ENCODE peak calls at places on chromosome 17, in eight cellular contexts. Y, U, V, P, A, J, M and G are unnamed samples.

GRCh38 chr17:12402963-12403622 is 262.6 kb upstream of the MYOCD start:
- DNase-seq in Y (peak), V (no peak), M (peak), A (peak), U (no peak), J (peak), P (no peak), G (no peak)

GRCh38 chr17:73071387-73071999 is 21.0 kb downstream of the SLC39A11 start:
- DNase-seq in M (peak), U (no peak), P (no peak), A (peak), J (no peak), V (no peak), Y (peak), G (no peak)

GRCh38 chr17:34981538-34982241 is 1.4 kb downstream of the LIG3 start:
- DNase-seq in V (no peak), A (peak), P (no peak), M (peak), U (no peak), J (no peak), Y (peak), G (no peak)

GRCh38 chr17:7330099-7331015 is 1.2 kb upstream of the NEURL4 start:
- DNase-seq in A (peak), V (peak), M (peak), U (peak), P (peak), Y (peak), J (peak), G (peak)

GRCh38 chr17:30369995-30370394 is 8.7 kb upstream of the CPD start:
- DNase-seq in P (no peak), A (peak), Y (no peak), M (no peak), V (no peak), J (no peak), U (no peak), G (no peak)

GRCh38 chr17:16418684-16419066 is 3.3 kb downstream of the TRPV2 start:
- DNase-seq in J (no peak), P (no peak), M (no peak), V (no peak), A (no peak), U (no peak), Y (no peak), G (no peak)

GRCh38 chr17:18961634-18962493 is 9.9 kb downstream of the SLC5A10 start:
- DNase-seq in P (no peak), Y (peak), V (no peak), A (peak), U (no peak), J (peak), M (no peak), G (no peak)

GRCh38 chr17:45949755-45950320 is 49.2 kb upstream of the STH start:
- DNase-seq in V (no peak), Y (no peak), P (no peak), U (no peak), A (no peak), M (no peak), J (no peak), G (no peak)

GRCh38 chr17:336110-337021 is 16.2 kb downstream of the RPH3AL start:
- DNase-seq in J (no peak), U (no peak), A (no peak), M (no peak), P (no peak), Y (no peak), V (peak), G (no peak)

GRCh38 chr17:40112718-40113109 is 9.1 kb upstream of the MSL1 start:
- DNase-seq in P (no peak), Y (no peak), U (no peak), A (no peak), J (no peak), M (no peak), V (no peak), G (no peak)

GRCh38 chr17:55089955-55090573 is 121.5 kb downstream of the STXBP4 start:
- DNase-seq in P (no peak), U (no peak), A (peak), Y (no peak), M (peak), V (no peak), J (peak), G (no peak)

GRCh38 chr17:20948984-20949777 is 93.6 kb downstream of the USP22 start:
- DNase-seq in V (no peak), Y (no peak), J (no peak), P (no peak), U (no peak), M (no peak), A (no peak), G (no peak)

GRCh38 chr17:50683434-50684287 is 24.1 kb downstream of the ANKRD40 start:
- DNase-seq in V (no peak), Y (no peak), U (no peak), A (no peak), M (no peak), J (no peak), P (no peak), G (no peak)

GRCh38 chr17:50682441-50682840 is 25.3 kb downstream of the ANKRD40 start:
- DNase-seq in J (no peak), A (no peak), P (no peak), Y (no peak), U (no peak), M (no peak), V (no peak), G (no peak)

GRCh38 chr17:50680126-50680525 is 27.6 kb downstream of the ANKRD40 start:
- DNase-seq in A (no peak), U (no peak), J (no peak), V (no peak), P (no peak), Y (no peak), M (no peak), G (no peak)

GRCh38 chr17:50682938-50683337 is 24.8 kb downstream of the ANKRD40 start:
- DNase-seq in M (no peak), V (no peak), Y (no peak), U (no peak), J (no peak), A (no peak), P (no peak), G (no peak)

GRCh38 chr17:50681260-50682200 is 26.2 kb downstream of the ANKRD40 start:
- DNase-seq in J (peak), U (peak), M (peak), A (peak), P (no peak), V (no peak), Y (peak), G (no peak)
- TF ChIP-seq CTCF in J (peak), U (peak), M (peak), A (peak), P (no peak), V (peak), Y (peak), G (peak)

DNA sequence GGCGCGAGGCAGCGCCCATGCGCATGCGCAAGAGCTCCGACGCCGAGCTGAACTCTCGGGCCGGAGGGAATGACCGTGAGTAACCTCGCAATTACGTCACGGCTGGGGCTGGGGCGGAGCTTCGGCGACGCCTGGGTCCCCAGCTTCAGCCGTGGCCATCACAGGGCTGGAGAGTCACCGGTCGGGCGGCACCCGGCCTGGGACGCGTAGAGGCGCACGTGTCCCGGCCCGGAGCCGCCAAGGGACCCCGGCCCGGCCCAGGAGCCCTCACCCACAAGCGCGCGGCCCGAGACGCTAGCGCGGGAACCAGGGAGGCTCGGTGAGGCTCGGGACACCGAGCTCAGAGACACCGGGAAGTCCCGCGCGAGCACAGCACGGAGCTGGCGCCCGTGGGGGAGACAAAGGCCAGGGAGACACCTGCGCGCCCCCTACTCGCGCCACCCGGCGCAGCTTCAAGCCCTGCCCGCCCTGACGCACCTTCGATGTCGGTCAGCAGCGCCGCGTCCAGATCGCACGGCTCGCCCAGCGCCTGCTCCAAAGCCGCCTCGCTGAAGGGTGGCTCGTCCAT is 452 bp downstream of the SREBF1 start:
- DNase-seq in P (peak), V (peak), U (peak), J (peak), M (peak), A (peak), Y (peak), G (peak)
- TF ChIP-seq CTCF in P (no peak), V (no peak), U (no peak), J (no peak), M (no peak), A (no peak), Y (no peak), G (no peak)

GRCh38 chr17:57566724-57567123 is 178.4 kb downstream of the CCDC182 start:
- DNase-seq in J (no peak), A (no peak), U (no peak), M (no peak), V (no peak), Y (no peak), P (no peak), G (no peak)

GRCh38 chr17:57569021-57569420 is 176.1 kb downstream of the CCDC182 start:
- DNase-seq in A (no peak), Y (no peak), P (no peak), V (no peak), J (no peak), U (no peak), M (no peak), G (no peak)

GRCh38 chr17:57568340-57568739 is 176.8 kb downstream of the CCDC182 start:
- DNase-seq in M (no peak), P (no peak), Y (no peak), U (no peak), J (no peak), A (no peak), V (no peak), G (no peak)

GRCh38 chr17:57565119-57565635 is 179.9 kb downstream of the CCDC182 start:
- DNase-seq in M (no peak), P (no peak), Y (no peak), A (no peak), J (no peak), U (no peak), V (no peak), G (no peak)

DNA sequence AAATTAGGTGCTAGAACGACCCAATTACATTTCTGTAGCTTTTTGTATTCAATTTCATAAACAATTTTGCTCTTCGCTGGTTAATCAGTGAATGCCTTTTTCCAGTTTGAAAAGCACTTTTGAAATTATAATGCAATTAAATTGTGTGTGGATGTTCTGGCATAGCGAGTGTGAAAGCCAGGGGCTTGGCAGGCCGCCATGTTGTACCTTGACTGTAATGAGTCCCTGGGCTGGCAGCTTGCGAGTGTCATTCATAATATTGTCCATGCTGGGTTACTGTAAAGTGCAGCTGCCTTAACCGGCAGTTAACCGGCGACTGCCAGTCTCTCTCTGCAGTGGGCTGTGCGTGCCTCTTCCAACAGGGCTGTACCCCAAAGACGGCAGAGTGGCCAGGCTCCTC is 177.8 kb downstream of the CCDC182 start:
- DNase-seq in M (no peak), V (no peak), Y (no peak), P (no peak), U (no peak), A (no peak), J (no peak), G (no peak)
- TF ChIP-seq CTCF in M (no peak), V (no peak), Y (no peak), P (no peak), U (no peak), A (no peak), J (no peak), G (no peak)

DNA sequence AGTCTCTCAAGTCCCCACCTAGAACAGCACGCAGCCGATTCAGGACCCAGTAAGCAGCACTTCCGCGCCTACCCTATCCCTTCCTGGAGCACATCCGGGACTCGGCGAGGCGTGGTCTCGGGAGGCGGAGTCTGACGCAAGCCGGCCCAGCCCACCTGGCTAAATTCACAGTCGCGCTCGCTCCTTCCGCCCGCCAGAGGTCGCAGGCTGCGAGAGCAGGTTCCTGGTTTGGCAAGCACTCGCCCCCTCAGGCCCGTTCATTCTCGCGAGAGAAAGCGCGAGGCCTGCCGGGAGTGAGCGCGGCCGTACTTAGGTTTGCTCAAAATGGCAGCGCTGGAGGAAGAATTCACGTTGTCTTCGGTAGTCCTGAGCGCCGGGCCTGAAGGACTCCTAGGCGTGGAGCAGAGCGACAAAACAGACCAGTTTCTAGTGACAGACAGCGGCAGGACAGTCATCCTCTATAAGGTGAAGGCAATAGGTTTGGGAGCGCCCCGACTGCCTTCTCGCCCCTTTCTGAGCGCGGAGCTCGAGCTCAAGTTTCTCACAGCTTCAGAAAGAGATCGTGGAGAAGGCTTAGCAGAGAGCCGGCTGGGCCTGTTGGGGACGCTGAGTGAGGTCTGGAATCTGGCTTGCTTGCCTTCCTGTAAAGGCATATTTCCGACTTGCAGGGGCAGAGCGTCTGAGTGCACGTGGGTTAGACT is at the start of gene NOL11:
- DNase-seq in M (peak), U (peak), Y (peak), P (peak), A (peak), J (peak), V (peak), G (peak)
- TF ChIP-seq CTCF in M (peak), U (peak), Y (peak), P (peak), A (peak), J (peak), V (peak), G (peak)

GRCh38 chr17:79109584-79109983 is 35.0 kb downstream of the ENGASE start:
- DNase-seq in V (no peak), P (peak), J (no peak), U (peak), M (no peak), A (no peak), Y (no peak), G (no peak)
- TF ChIP-seq CTCF in V (no peak), P (peak), J (peak), U (no peak), M (peak), A (no peak), Y (peak), G (no peak)

GRCh38 chr17:76527430-76528111 is 9.9 kb downstream of the CYGB start:
- DNase-seq in P (peak), V (no peak), A (peak), M (peak), U (no peak), Y (peak), J (peak), G (peak)
- TF ChIP-seq CTCF in P (no peak), V (no peak), A (no peak), M (peak), U (no peak), Y (no peak), J (peak), G (no peak)

GRCh38 chr17:50210249-50211225 is 9.1 kb upstream of the COL1A1 start:
- DNase-seq in J (peak), Y (peak), M (peak), P (peak), V (peak), A (peak), U (no peak), G (peak)

GRCh38 chr17:50207792-50208567 is 6.5 kb upstream of the COL1A1 start:
- DNase-seq in A (no peak), M (no peak), J (no peak), P (peak), V (no peak), Y (no peak), U (no peak), G (no peak)

GRCh38 chr17:50209472-50210248 is 8.2 kb upstream of the COL1A1 start:
- DNase-seq in A (peak), V (peak), M (peak), J (peak), Y (peak), P (peak), U (peak), G (peak)

GRCh38 chr17:50208611-50209061 is 7.2 kb upstream of the COL1A1 start:
- DNase-seq in A (no peak), U (no peak), J (no peak), V (no peak), P (no peak), M (peak), Y (no peak), G (no peak)

GRCh38 chr17:50209133-50209471 is 7.7 kb upstream of the COL1A1 start:
- DNase-seq in A (no peak), U (no peak), P (peak), Y (no peak), V (no peak), M (no peak), J (no peak), G (no peak)
- TF ChIP-seq CTCF in A (no peak), U (no peak), P (no peak), Y (no peak), V (no peak), M (no peak), J (no peak), G (no peak)

DNA sequence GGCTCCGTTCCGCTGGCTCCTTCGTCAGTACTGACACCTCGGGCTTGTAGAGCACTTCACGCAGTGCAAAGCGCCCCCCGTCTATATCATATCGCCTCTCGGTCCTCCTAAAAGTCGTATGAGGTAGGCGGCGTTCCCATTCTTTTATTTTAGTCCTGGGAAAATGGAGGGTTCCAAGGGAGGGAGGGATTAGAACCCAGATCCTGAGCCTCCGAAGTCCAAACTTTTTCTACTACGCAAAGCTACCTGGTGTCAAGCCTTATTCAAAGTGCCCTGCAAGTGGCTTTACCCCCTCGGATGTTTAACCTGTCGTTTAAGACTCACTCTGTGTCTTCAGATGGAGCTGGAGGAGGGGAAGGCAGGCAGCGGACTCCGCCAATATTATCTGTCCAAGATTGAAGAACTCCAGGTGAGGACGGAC is 348 bp upstream of the FTSJ3 start:
- DNase-seq in V (no peak), A (no peak), J (no peak), U (no peak), Y (no peak), M (no peak), P (no peak), G (no peak)
- TF ChIP-seq CTCF in V (no peak), A (no peak), J (no peak), U (no peak), Y (no peak), M (no peak), P (no peak), G (peak)